ENCODE peak calls at places on chromosomes 16 and 17, in five cellular contexts. Q, J, R, B and X are unnamed samples.

GRCh38 chr16:23025692-23026305 is 123.5 kb downstream of the USP31 start:
- DNase-seq in Q (no peak), J (peak; percentile 25), R (no peak), B (no peak), X (no peak)

GRCh38 chr17:57999496-58000017 is 7.5 kb downstream of the SRSF1 start:
- DNase-seq in Q (peak; percentile 87), J (peak; percentile 89), R (peak; percentile 80), B (no peak), X (no peak)

GRCh38 chr17:36602924-36603384 is 1.6 kb downstream of the MRM1 start:
- DNase-seq in Q (peak; percentile 74), J (peak; percentile 73), R (peak; percentile 69), B (peak; percentile 61), X (peak; percentile 57)

GRCh38 chr17:32350662-32351418 is 883 bp downstream of the ZNF207 start:
- DNase-seq in Q (peak; percentile 82), J (peak; percentile 82), R (peak; percentile 71), B (peak; percentile 64), X (peak; percentile 56)

GRCh38 chr16:50603206-50604064 is 55.2 kb downstream of the NKD1 start:
- DNase-seq in Q (peak; percentile 31), J (peak; percentile 73), R (no peak), B (peak; percentile 79), X (no peak)

GRCh38 chr17:56392274-56392673 is 201.2 kb upstream of the NOG start:
- DNase-seq in Q (no peak), J (no peak), R (no peak), B (no peak), X (no peak)

GRCh38 chr16:23371368-23371767 is 69.3 kb downstream of the SCNN1B start:
- DNase-seq in Q (no peak), J (no peak), R (no peak), B (no peak), X (no peak)

GRCh38 chr17:37750768-37751466 is 6.1 kb upstream of the HNF1B start:
- DNase-seq in Q (no peak), J (no peak), R (no peak), B (no peak), X (no peak)

GRCh38 chr16:81633147-81633619 is 145.9 kb upstream of the PLCG2 start:
- DNase-seq in Q (no peak), J (no peak), R (no peak), B (no peak), X (no peak)

GRCh38 chr16:46822270-46822669 is 8.7 kb downstream of the C16orf87 start:
- DNase-seq in Q (peak; percentile 25), J (peak; percentile 74), R (no peak), B (no peak), X (no peak)

GRCh38 chr17:45013021-45013997 is 38.1 kb downstream of the DCAKD start:
- DNase-seq in Q (no peak), J (peak; percentile 38), R (no peak), B (peak; percentile 56), X (no peak)

GRCh38 chr17:8420041-8420934 is 15.4 kb upstream of the NDEL1 start:
- DNase-seq in Q (peak; percentile 83), J (peak; percentile 80), R (peak; percentile 98), B (no peak), X (peak; percentile 84)

GRCh38 chr17:49016775-49017463 is 19.7 kb downstream of the IGF2BP1 start:
- DNase-seq in Q (peak; percentile 89), J (peak; percentile 82), R (peak; percentile 94), B (peak; percentile 41), X (no peak)

GRCh38 chr16:30356401-30357084 is 1.4 kb upstream of the CD2BP2 start:
- DNase-seq in Q (no peak), J (no peak), R (no peak), B (no peak), X (no peak)

GRCh38 chr16:82655315-82655714 is 28.5 kb downstream of the CDH13 start:
- DNase-seq in Q (peak; percentile 87), J (peak; percentile 83), R (peak; percentile 81), B (no peak), X (no peak)